ENCODE peak calls at places on chromosomes 11 and 22, in nine cellular contexts. One of them, this sample, is unnamed.
A peak's percentile ranks its signal among the peaks of the same experiment; 100 is the strongest.

GRCh38 chr11:23063261-23063660 is 203.0 kb upstream of the CCDC179 start:
- DNase-seq in effector memory CD4-positive, alpha-beta T cell: no peak
- DNase-seq in GM23248: no peak
- DNase-seq in CD8-positive, alpha-beta memory T cell: no peak
- DNase-seq in CD8-positive, alpha-beta T cell: no peak
- DNase-seq in aorta: no peak
- DNase-seq in HepG2: no peak
- DNase-seq in cardiac muscle cell: no peak
- DNase-seq in kidney: no peak
- DNase-seq in this sample: no peak

GRCh38 chr22:39519681-39520053 is 695 bp upstream of the ATF4 start:
- DNase-seq in cardiac muscle cell: peak; percentile 68
- DNase-seq in effector memory CD4-positive, alpha-beta T cell: no peak
- DNase-seq in aorta: peak; percentile 79
- DNase-seq in CD8-positive, alpha-beta T cell: no peak
- DNase-seq in HepG2: peak; percentile 58
- DNase-seq in kidney: peak; percentile 89
- DNase-seq in CD8-positive, alpha-beta memory T cell: no peak
- DNase-seq in GM23248: peak; percentile 89
- DNase-seq in this sample: peak; percentile 66

GRCh38 chr11:2312232-2313042 is 10.6 kb downstream of the TSPAN32 start:
- DNase-seq in GM23248: peak; percentile 82
- DNase-seq in kidney: peak; percentile 88
- DNase-seq in aorta: peak; percentile 79
- DNase-seq in HepG2: no peak
- DNase-seq in CD8-positive, alpha-beta T cell: no peak
- DNase-seq in cardiac muscle cell: peak; percentile 40
- DNase-seq in CD8-positive, alpha-beta memory T cell: no peak
- DNase-seq in effector memory CD4-positive, alpha-beta T cell: no peak
- DNase-seq in this sample: no peak

GRCh38 chr22:20296598-20296997 is 23.3 kb downstream of the DGCR6L start:
- DNase-seq in effector memory CD4-positive, alpha-beta T cell: no peak
- DNase-seq in GM23248: no peak
- DNase-seq in CD8-positive, alpha-beta T cell: no peak
- DNase-seq in aorta: no peak
- DNase-seq in kidney: no peak
- DNase-seq in HepG2: no peak
- DNase-seq in cardiac muscle cell: peak; percentile 29
- DNase-seq in CD8-positive, alpha-beta memory T cell: no peak
- DNase-seq in this sample: no peak

GRCh38 chr11:96254087-96254486 is 88.9 kb downstream of the MAML2 start:
- DNase-seq in kidney: no peak
- DNase-seq in CD8-positive, alpha-beta T cell: no peak
- DNase-seq in effector memory CD4-positive, alpha-beta T cell: no peak
- DNase-seq in cardiac muscle cell: peak; percentile 94
- DNase-seq in CD8-positive, alpha-beta memory T cell: peak; percentile 58
- DNase-seq in aorta: no peak
- DNase-seq in HepG2: peak; percentile 52
- DNase-seq in GM23248: peak; percentile 65
- DNase-seq in this sample: no peak

GRCh38 chr11:121634889-121635288 is 182.1 kb upstream of the SORL1-AS1 start:
- DNase-seq in kidney: no peak
- DNase-seq in effector memory CD4-positive, alpha-beta T cell: no peak
- DNase-seq in cardiac muscle cell: peak; percentile 85
- DNase-seq in GM23248: peak; percentile 92
- DNase-seq in aorta: no peak
- DNase-seq in CD8-positive, alpha-beta memory T cell: no peak
- DNase-seq in HepG2: no peak
- DNase-seq in CD8-positive, alpha-beta T cell: no peak
- DNase-seq in this sample: no peak

GRCh38 chr22:42188808-42189447 is 58.3 kb upstream of the CYP2D6 start:
- DNase-seq in effector memory CD4-positive, alpha-beta T cell: no peak
- DNase-seq in HepG2: no peak
- DNase-seq in GM23248: peak; percentile 60
- DNase-seq in cardiac muscle cell: no peak
- DNase-seq in kidney: no peak
- DNase-seq in CD8-positive, alpha-beta memory T cell: no peak
- DNase-seq in CD8-positive, alpha-beta T cell: no peak
- DNase-seq in aorta: no peak
- DNase-seq in this sample: no peak

GRCh38 chr11:74577624-74578396 is 14.6 kb upstream of the POLD3 start:
- DNase-seq in HepG2: no peak
- DNase-seq in CD8-positive, alpha-beta T cell: no peak
- DNase-seq in aorta: no peak
- DNase-seq in effector memory CD4-positive, alpha-beta T cell: no peak
- DNase-seq in kidney: no peak
- DNase-seq in CD8-positive, alpha-beta memory T cell: no peak
- DNase-seq in cardiac muscle cell: peak; percentile 24
- DNase-seq in GM23248: peak; percentile 27
- DNase-seq in this sample: no peak

GRCh38 chr22:24952837-24953293 is 349 bp downstream of the KIAA1671 start:
- DNase-seq in HepG2: peak; percentile 72
- DNase-seq in effector memory CD4-positive, alpha-beta T cell: no peak
- DNase-seq in cardiac muscle cell: peak; percentile 57
- DNase-seq in aorta: peak; percentile 58
- DNase-seq in CD8-positive, alpha-beta T cell: no peak
- DNase-seq in CD8-positive, alpha-beta memory T cell: no peak
- DNase-seq in kidney: peak; percentile 86
- DNase-seq in GM23248: peak; percentile 80
- DNase-seq in this sample: no peak

GRCh38 chr11:93614111-93614784 is 47.2 kb upstream of the CEP295 start:
- DNase-seq in GM23248: peak; percentile 16
- DNase-seq in HepG2: peak; percentile 63
- DNase-seq in cardiac muscle cell: no peak
- DNase-seq in kidney: no peak
- DNase-seq in CD8-positive, alpha-beta T cell: no peak
- DNase-seq in effector memory CD4-positive, alpha-beta T cell: no peak
- DNase-seq in CD8-positive, alpha-beta memory T cell: peak; percentile 11
- DNase-seq in aorta: no peak
- DNase-seq in this sample: no peak

GRCh38 chr11:116885951-116886629 is 48.7 kb upstream of the APOA1 start:
- DNase-seq in cardiac muscle cell: peak; percentile 41
- DNase-seq in GM23248: peak; percentile 68
- DNase-seq in CD8-positive, alpha-beta T cell: no peak
- DNase-seq in CD8-positive, alpha-beta memory T cell: no peak
- DNase-seq in effector memory CD4-positive, alpha-beta T cell: no peak
- DNase-seq in aorta: no peak
- DNase-seq in kidney: no peak
- DNase-seq in HepG2: no peak
- DNase-seq in this sample: no peak

GRCh38 chr11:14357843-14358728 is 897 bp downstream of the RRAS2 start:
- DNase-seq in CD8-positive, alpha-beta memory T cell: peak; percentile 48
- DNase-seq in CD8-positive, alpha-beta T cell: peak; percentile 60
- DNase-seq in effector memory CD4-positive, alpha-beta T cell: peak; percentile 8
- DNase-seq in kidney: peak; percentile 85
- DNase-seq in cardiac muscle cell: peak; percentile 76
- DNase-seq in GM23248: peak; percentile 85
- DNase-seq in HepG2: peak; percentile 66
- DNase-seq in aorta: peak; percentile 66
- DNase-seq in this sample: peak; percentile 79

DNA sequence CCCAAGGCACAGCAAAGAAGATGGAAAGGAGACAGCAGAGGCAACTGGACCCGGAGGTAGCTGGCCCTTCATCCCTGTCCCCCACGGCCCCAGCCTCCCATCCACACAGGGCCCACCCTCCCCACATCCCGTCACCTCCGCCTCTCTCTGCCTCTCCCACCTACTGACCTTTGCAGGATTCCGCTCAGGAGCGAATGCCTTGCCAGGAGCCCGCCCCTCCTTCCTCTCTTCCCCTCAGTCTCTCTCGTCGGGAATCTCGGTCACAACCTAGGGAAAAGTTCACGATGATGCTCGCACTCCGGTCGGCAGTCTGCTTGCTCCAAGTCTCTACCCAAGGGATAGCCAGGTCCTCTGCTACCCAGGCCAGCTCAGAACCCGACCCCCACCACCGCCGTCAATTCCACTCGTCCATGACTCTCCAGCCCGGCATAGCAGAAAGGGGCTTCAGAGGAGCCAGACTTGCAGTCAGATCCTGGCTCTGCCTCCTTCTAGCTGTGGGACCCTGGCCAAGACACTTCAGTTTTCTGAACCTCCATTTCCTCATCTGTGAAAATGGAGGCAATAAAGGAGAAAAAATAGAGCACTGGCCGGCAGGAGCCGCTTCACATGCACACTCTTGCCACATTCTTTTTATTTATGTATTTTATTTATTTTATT is 10.2 kb downstream of the AHNAK start:
- DNase-seq in CD8-positive, alpha-beta memory T cell: no peak
- DNase-seq in aorta: no peak
- DNase-seq in HepG2: no peak
- DNase-seq in kidney: no peak
- DNase-seq in cardiac muscle cell: no peak
- DNase-seq in CD8-positive, alpha-beta T cell: no peak
- DNase-seq in GM23248: peak; percentile 29
- DNase-seq in effector memory CD4-positive, alpha-beta T cell: no peak
- DNase-seq in this sample: no peak
- H3K4me1 ChIP-seq in CD8-positive, alpha-beta memory T cell: peaks cover 34% of the 10 kb centered on the region
- H3K4me1 ChIP-seq in aorta: peaks cover 4% of the 10 kb centered on the region
- H3K4me1 ChIP-seq in HepG2: peaks cover 36% of the 10 kb centered on the region
- H3K4me1 ChIP-seq in kidney: peaks cover 27% of the 10 kb centered on the region
- H3K4me1 ChIP-seq in cardiac muscle cell: peaks cover 9% of the 10 kb centered on the region
- H3K4me1 ChIP-seq in CD8-positive, alpha-beta T cell: peaks cover 33% of the 10 kb centered on the region
- H3K4me1 ChIP-seq in GM23248: peaks cover 49% of the 10 kb centered on the region
- H3K4me1 ChIP-seq in effector memory CD4-positive, alpha-beta T cell: peaks cover 35% of the 10 kb centered on the region
- H3K4me1 ChIP-seq in this sample: peaks cover 45% of the 10 kb centered on the region

DNA sequence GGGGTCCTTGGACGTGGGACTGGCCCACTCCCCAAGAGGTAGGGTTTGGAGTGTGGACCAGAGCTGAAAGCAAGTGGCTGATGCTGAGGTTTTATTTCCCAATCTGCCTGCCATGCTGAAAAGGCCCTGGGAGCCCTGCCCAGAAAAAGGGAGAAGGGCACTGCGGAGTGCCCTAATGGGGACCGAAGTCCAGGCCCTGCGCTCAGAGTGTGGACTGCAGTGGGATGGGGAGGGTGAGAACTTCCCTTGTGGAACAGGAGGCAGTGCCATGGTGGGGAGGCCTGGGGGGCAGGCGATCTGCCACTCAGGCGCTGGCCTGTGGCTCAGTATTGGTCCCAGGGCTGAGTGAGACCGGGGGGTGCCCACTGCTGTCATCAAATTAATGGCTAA is 4.3 kb downstream of the GPR152 start:
- DNase-seq in GM23248: no peak
- DNase-seq in kidney: peak; percentile 48
- DNase-seq in aorta: no peak
- DNase-seq in cardiac muscle cell: no peak
- DNase-seq in effector memory CD4-positive, alpha-beta T cell: no peak
- DNase-seq in CD8-positive, alpha-beta T cell: no peak
- DNase-seq in CD8-positive, alpha-beta memory T cell: no peak
- DNase-seq in HepG2: no peak
- DNase-seq in this sample: peak; percentile 36
- H3K4me1 ChIP-seq in GM23248: peaks cover 3% of the 10 kb centered on the region
- H3K4me1 ChIP-seq in kidney: peaks cover 3% of the 10 kb centered on the region
- H3K4me1 ChIP-seq in aorta: no peaks in the 10 kb centered on the region
- H3K4me1 ChIP-seq in cardiac muscle cell: no peaks in the 10 kb centered on the region
- H3K4me1 ChIP-seq in effector memory CD4-positive, alpha-beta T cell: peaks cover 44% of the 10 kb centered on the region
- H3K4me1 ChIP-seq in CD8-positive, alpha-beta T cell: peaks cover 67% of the 10 kb centered on the region
- H3K4me1 ChIP-seq in CD8-positive, alpha-beta memory T cell: peaks cover 65% of the 10 kb centered on the region
- H3K4me1 ChIP-seq in HepG2: peaks cover 27% of the 10 kb centered on the region
- H3K4me1 ChIP-seq in this sample: no peaks in the 10 kb centered on the region

GRCh38 chr11:114080769-114081168 is 21.3 kb downstream of the ZBTB16 start:
- DNase-seq in cardiac muscle cell: no peak
- DNase-seq in aorta: no peak
- DNase-seq in CD8-positive, alpha-beta T cell: no peak
- DNase-seq in CD8-positive, alpha-beta memory T cell: no peak
- DNase-seq in kidney: no peak
- DNase-seq in HepG2: no peak
- DNase-seq in GM23248: no peak
- DNase-seq in effector memory CD4-positive, alpha-beta T cell: no peak
- DNase-seq in this sample: no peak
- H3K4me1 ChIP-seq in cardiac muscle cell: peaks cover 36% of the 10 kb centered on the region
- H3K4me1 ChIP-seq in aorta: peaks cover 38% of the 10 kb centered on the region
- H3K4me1 ChIP-seq in CD8-positive, alpha-beta T cell: peaks cover 29% of the 10 kb centered on the region
- H3K4me1 ChIP-seq in CD8-positive, alpha-beta memory T cell: peaks cover 35% of the 10 kb centered on the region
- H3K4me1 ChIP-seq in kidney: peaks cover 29% of the 10 kb centered on the region
- H3K4me1 ChIP-seq in HepG2: peaks cover 64% of the 10 kb centered on the region
- H3K4me1 ChIP-seq in GM23248: peaks cover 3% of the 10 kb centered on the region
- H3K4me1 ChIP-seq in effector memory CD4-positive, alpha-beta T cell: peaks cover 36% of the 10 kb centered on the region
- H3K4me1 ChIP-seq in this sample: peaks cover 54% of the 10 kb centered on the region

GRCh38 chr11:65411681-65412070 is 10.9 kb upstream of the NEAT1 start:
- DNase-seq in kidney: peak; percentile 39
- DNase-seq in HepG2: no peak
- DNase-seq in GM23248: no peak
- DNase-seq in aorta: no peak
- DNase-seq in cardiac muscle cell: no peak
- DNase-seq in effector memory CD4-positive, alpha-beta T cell: no peak
- DNase-seq in CD8-positive, alpha-beta T cell: no peak
- DNase-seq in CD8-positive, alpha-beta memory T cell: no peak
- DNase-seq in this sample: no peak
- H3K4me1 ChIP-seq in kidney: peaks cover 12% of the 10 kb centered on the region
- H3K4me1 ChIP-seq in HepG2: peaks cover 25% of the 10 kb centered on the region
- H3K4me1 ChIP-seq in GM23248: peaks cover 10% of the 10 kb centered on the region
- H3K4me1 ChIP-seq in aorta: no peaks in the 10 kb centered on the region
- H3K4me1 ChIP-seq in cardiac muscle cell: peaks cover 3% of the 10 kb centered on the region
- H3K4me1 ChIP-seq in effector memory CD4-positive, alpha-beta T cell: peaks cover 7% of the 10 kb centered on the region
- H3K4me1 ChIP-seq in CD8-positive, alpha-beta T cell: peaks cover 10% of the 10 kb centered on the region
- H3K4me1 ChIP-seq in CD8-positive, alpha-beta memory T cell: peaks cover 10% of the 10 kb centered on the region
- H3K4me1 ChIP-seq in this sample: peaks cover 9% of the 10 kb centered on the region

GRCh38 chr11:12826441-12826840 is 152.2 kb downstream of the TEAD1 start:
- DNase-seq in CD8-positive, alpha-beta memory T cell: no peak
- DNase-seq in cardiac muscle cell: no peak
- DNase-seq in HepG2: no peak
- DNase-seq in kidney: no peak
- DNase-seq in effector memory CD4-positive, alpha-beta T cell: no peak
- DNase-seq in GM23248: no peak
- DNase-seq in CD8-positive, alpha-beta T cell: no peak
- DNase-seq in aorta: no peak
- DNase-seq in this sample: no peak
- H3K4me1 ChIP-seq in CD8-positive, alpha-beta memory T cell: no peaks in the 10 kb centered on the region
- H3K4me1 ChIP-seq in cardiac muscle cell: peaks cover 43% of the 10 kb centered on the region
- H3K4me1 ChIP-seq in HepG2: peaks cover 83% of the 10 kb centered on the region
- H3K4me1 ChIP-seq in kidney: peaks cover 45% of the 10 kb centered on the region
- H3K4me1 ChIP-seq in effector memory CD4-positive, alpha-beta T cell: no peaks in the 10 kb centered on the region
- H3K4me1 ChIP-seq in GM23248: peaks cover 30% of the 10 kb centered on the region
- H3K4me1 ChIP-seq in CD8-positive, alpha-beta T cell: peaks cover 4% of the 10 kb centered on the region
- H3K4me1 ChIP-seq in aorta: no peaks in the 10 kb centered on the region
- H3K4me1 ChIP-seq in this sample: peaks cover 25% of the 10 kb centered on the region